ENCODE peak calls at places on chromosomes 12 and 14, in eight cellular contexts. One of them, this sample, is unnamed.

GRCh38 chr12:40911676-40912075 is 219.4 kb downstream of the CNTN1 start:
- DNase-seq in cardiac muscle cell: no peak
- DNase-seq in dorsolateral prefrontal cortex: no peak
- DNase-seq in lower leg skin: no peak
- DNase-seq in fibroblast of the aortic adventitia: no peak
- DNase-seq in transverse colon: no peak
- DNase-seq in HFF-Myc: no peak
- DNase-seq in left ventricle myocardium inferior: no peak
- DNase-seq in this sample: no peak

GRCh38 chr14:31949709-31950108 is 127.4 kb upstream of the ARHGAP5 start:
- DNase-seq in left ventricle myocardium inferior: no peak
- DNase-seq in transverse colon: no peak
- DNase-seq in dorsolateral prefrontal cortex: no peak
- DNase-seq in fibroblast of the aortic adventitia: no peak
- DNase-seq in cardiac muscle cell: no peak
- DNase-seq in lower leg skin: no peak
- DNase-seq in HFF-Myc: no peak
- DNase-seq in this sample: no peak

GRCh38 chr14:22622220-22622619 is 21.9 kb downstream of the OR6J1 start:
- DNase-seq in HFF-Myc: no peak
- DNase-seq in transverse colon: no peak
- DNase-seq in fibroblast of the aortic adventitia: peak
- DNase-seq in dorsolateral prefrontal cortex: no peak
- DNase-seq in cardiac muscle cell: no peak
- DNase-seq in left ventricle myocardium inferior: no peak
- DNase-seq in lower leg skin: no peak
- DNase-seq in this sample: no peak

GRCh38 chr12:79098530-79098929 is 234.0 kb downstream of the SYT1 start:
- DNase-seq in cardiac muscle cell: no peak
- DNase-seq in transverse colon: no peak
- DNase-seq in HFF-Myc: peak
- DNase-seq in fibroblast of the aortic adventitia: no peak
- DNase-seq in dorsolateral prefrontal cortex: no peak
- DNase-seq in lower leg skin: no peak
- DNase-seq in left ventricle myocardium inferior: no peak
- DNase-seq in this sample: no peak

GRCh38 chr14:92451245-92451644 is 62.3 kb upstream of the RIN3 start:
- DNase-seq in lower leg skin: peak
- DNase-seq in transverse colon: no peak
- DNase-seq in HFF-Myc: no peak
- DNase-seq in cardiac muscle cell: peak
- DNase-seq in fibroblast of the aortic adventitia: no peak
- DNase-seq in dorsolateral prefrontal cortex: no peak
- DNase-seq in left ventricle myocardium inferior: no peak
- DNase-seq in this sample: no peak

GRCh38 chr12:132591107-132591935 is 19.1 kb downstream of the LRCOL1 start:
- DNase-seq in dorsolateral prefrontal cortex: no peak
- DNase-seq in fibroblast of the aortic adventitia: no peak
- DNase-seq in lower leg skin: no peak
- DNase-seq in cardiac muscle cell: no peak
- DNase-seq in left ventricle myocardium inferior: no peak
- DNase-seq in HFF-Myc: no peak
- DNase-seq in transverse colon: no peak
- DNase-seq in this sample: no peak

GRCh38 chr14:38567728-38568127 is 311.8 kb upstream of the CLEC14A start:
- DNase-seq in HFF-Myc: no peak
- DNase-seq in cardiac muscle cell: no peak
- DNase-seq in left ventricle myocardium inferior: no peak
- DNase-seq in lower leg skin: no peak
- DNase-seq in fibroblast of the aortic adventitia: no peak
- DNase-seq in transverse colon: no peak
- DNase-seq in dorsolateral prefrontal cortex: no peak
- DNase-seq in this sample: no peak

GRCh38 chr12:24780969-24781368 is 167.9 kb downstream of the BCAT1 start:
- DNase-seq in fibroblast of the aortic adventitia: peak
- DNase-seq in lower leg skin: no peak
- DNase-seq in transverse colon: no peak
- DNase-seq in cardiac muscle cell: peak
- DNase-seq in left ventricle myocardium inferior: no peak
- DNase-seq in dorsolateral prefrontal cortex: no peak
- DNase-seq in HFF-Myc: peak
- DNase-seq in this sample: no peak

GRCh38 chr14:22606380-22606779 is 8.3 kb downstream of the ABHD4 start:
- DNase-seq in fibroblast of the aortic adventitia: no peak
- DNase-seq in cardiac muscle cell: no peak
- DNase-seq in HFF-Myc: no peak
- DNase-seq in left ventricle myocardium inferior: no peak
- DNase-seq in dorsolateral prefrontal cortex: no peak
- DNase-seq in lower leg skin: no peak
- DNase-seq in transverse colon: no peak
- DNase-seq in this sample: no peak

GRCh38 chr12:32053881-32054624 is 52.6 kb upstream of the BICD1 start:
- DNase-seq in dorsolateral prefrontal cortex: no peak
- DNase-seq in HFF-Myc: no peak
- DNase-seq in fibroblast of the aortic adventitia: no peak
- DNase-seq in cardiac muscle cell: no peak
- DNase-seq in transverse colon: no peak
- DNase-seq in left ventricle myocardium inferior: no peak
- DNase-seq in lower leg skin: peak
- DNase-seq in this sample: no peak

GRCh38 chr14:100703574-100704220 is 23.0 kb upstream of the DLK1 start:
- DNase-seq in cardiac muscle cell: no peak
- DNase-seq in HFF-Myc: no peak
- DNase-seq in transverse colon: no peak
- DNase-seq in fibroblast of the aortic adventitia: no peak
- DNase-seq in left ventricle myocardium inferior: no peak
- DNase-seq in lower leg skin: no peak
- DNase-seq in dorsolateral prefrontal cortex: no peak
- DNase-seq in this sample: no peak

GRCh38 chr12:122079532-122080081 is 1.1 kb downstream of the MLXIP start:
- DNase-seq in lower leg skin: no peak
- DNase-seq in transverse colon: no peak
- DNase-seq in dorsolateral prefrontal cortex: no peak
- DNase-seq in fibroblast of the aortic adventitia: peak
- DNase-seq in HFF-Myc: no peak
- DNase-seq in cardiac muscle cell: no peak
- DNase-seq in left ventricle myocardium inferior: no peak
- DNase-seq in this sample: no peak

GRCh38 chr12:46493352-46494209 is 121.0 kb upstream of the SLC38A2 start:
- DNase-seq in HFF-Myc: no peak
- DNase-seq in dorsolateral prefrontal cortex: no peak
- DNase-seq in fibroblast of the aortic adventitia: no peak
- DNase-seq in cardiac muscle cell: no peak
- DNase-seq in lower leg skin: no peak
- DNase-seq in left ventricle myocardium inferior: no peak
- DNase-seq in transverse colon: no peak
- DNase-seq in this sample: no peak
- H3K4me3 ChIP-seq in HFF-Myc: no peak
- H3K4me3 ChIP-seq in dorsolateral prefrontal cortex: no peak
- H3K4me3 ChIP-seq in fibroblast of the aortic adventitia: no peak
- H3K4me3 ChIP-seq in cardiac muscle cell: no peak
- H3K4me3 ChIP-seq in lower leg skin: no peak
- H3K4me3 ChIP-seq in left ventricle myocardium inferior: no peak
- H3K4me3 ChIP-seq in transverse colon: no peak
- H3K4me3 ChIP-seq in this sample: no peak

DNA sequence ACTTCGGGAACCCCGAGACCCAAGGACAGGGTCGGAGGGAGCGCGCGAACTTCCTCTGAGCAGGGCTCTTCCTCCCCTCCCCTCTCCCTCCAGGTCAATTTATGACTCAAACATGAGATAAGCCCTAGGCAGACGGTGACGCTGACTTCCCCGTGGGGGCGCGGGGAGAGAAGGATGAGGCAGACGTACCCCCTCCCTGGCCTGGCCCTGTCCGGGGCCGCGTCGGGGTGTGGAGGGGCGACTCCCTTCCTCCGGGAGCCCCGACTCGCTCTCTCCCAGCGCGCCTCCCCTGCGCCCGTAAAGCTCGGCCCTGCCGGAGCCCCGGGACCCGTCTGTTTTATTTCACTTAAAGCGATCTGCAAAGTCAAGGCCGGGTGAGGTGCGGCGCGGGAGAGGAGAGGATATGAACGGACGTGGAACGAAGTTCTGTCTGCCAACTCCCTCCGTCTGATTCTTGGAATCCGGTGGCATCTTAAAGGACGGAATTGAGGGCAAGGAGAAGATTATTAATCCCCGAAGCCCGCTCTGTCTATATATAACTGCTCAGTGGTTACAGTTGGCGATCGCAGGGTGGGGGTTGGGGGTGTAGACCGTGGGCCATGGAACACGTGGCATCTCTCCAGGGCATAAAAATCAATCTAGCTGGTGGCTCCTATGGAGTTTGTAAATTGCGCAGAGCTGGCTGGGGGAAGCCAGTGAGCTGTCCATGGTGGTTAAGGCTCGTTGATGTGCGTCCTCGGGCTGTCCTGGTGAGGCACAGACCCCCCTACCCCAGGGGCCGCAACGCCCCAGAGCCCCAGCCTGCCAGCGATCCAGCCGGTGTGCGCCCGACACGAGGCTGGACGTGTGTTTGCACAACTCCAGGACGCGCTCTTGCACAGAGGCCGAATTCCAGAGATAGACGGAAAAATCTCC is 2.9 kb upstream of the PTHLH start:
- DNase-seq in fibroblast of the aortic adventitia: peak
- DNase-seq in dorsolateral prefrontal cortex: no peak
- DNase-seq in HFF-Myc: no peak
- DNase-seq in left ventricle myocardium inferior: no peak
- DNase-seq in lower leg skin: no peak
- DNase-seq in transverse colon: no peak
- DNase-seq in cardiac muscle cell: peak
- DNase-seq in this sample: no peak
- TF ChIP-seq CTCF in fibroblast of the aortic adventitia: no peak
- TF ChIP-seq CTCF in dorsolateral prefrontal cortex: no peak
- TF ChIP-seq CTCF in HFF-Myc: no peak
- TF ChIP-seq CTCF in left ventricle myocardium inferior: no peak
- TF ChIP-seq CTCF in lower leg skin: no peak
- TF ChIP-seq CTCF in transverse colon: no peak
- TF ChIP-seq CTCF in cardiac muscle cell: no peak
- TF ChIP-seq CTCF in this sample: no peak

GRCh38 chr14:104604461-104605449 is at the start of gene TMEM179:
- DNase-seq in cardiac muscle cell: peak
- DNase-seq in HFF-Myc: no peak
- DNase-seq in fibroblast of the aortic adventitia: no peak
- DNase-seq in left ventricle myocardium inferior: no peak
- DNase-seq in lower leg skin: peak
- DNase-seq in transverse colon: no peak
- DNase-seq in dorsolateral prefrontal cortex: peak
- DNase-seq in this sample: no peak
- H3K4me3 ChIP-seq in cardiac muscle cell: peak
- H3K4me3 ChIP-seq in HFF-Myc: no peak
- H3K4me3 ChIP-seq in fibroblast of the aortic adventitia: peak
- H3K4me3 ChIP-seq in left ventricle myocardium inferior: peak
- H3K4me3 ChIP-seq in lower leg skin: no peak
- H3K4me3 ChIP-seq in transverse colon: no peak
- H3K4me3 ChIP-seq in dorsolateral prefrontal cortex: peak
- H3K4me3 ChIP-seq in this sample: no peak

DNA sequence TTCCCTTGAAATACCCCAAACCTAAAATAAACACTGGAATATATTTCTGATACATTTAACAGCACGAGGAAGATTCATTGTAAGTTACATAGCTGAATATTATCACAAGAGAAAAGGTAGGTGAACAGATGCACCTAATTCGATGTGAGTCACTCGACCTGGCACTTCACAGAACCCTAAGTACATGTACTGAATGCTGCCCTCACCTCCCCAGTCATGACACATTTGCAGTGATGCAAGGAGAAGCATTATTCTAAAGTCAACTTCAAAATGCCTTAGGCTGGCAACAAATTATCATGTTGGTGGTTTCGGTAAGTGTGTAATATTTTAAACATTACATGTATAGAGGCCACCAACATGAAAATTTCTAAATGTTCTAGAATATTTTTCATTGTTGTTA is 35.2 kb upstream of the TMTC2 start:
- DNase-seq in left ventricle myocardium inferior: no peak
- DNase-seq in fibroblast of the aortic adventitia: no peak
- DNase-seq in lower leg skin: no peak
- DNase-seq in HFF-Myc: no peak
- DNase-seq in transverse colon: no peak
- DNase-seq in cardiac muscle cell: no peak
- DNase-seq in dorsolateral prefrontal cortex: no peak
- DNase-seq in this sample: no peak
- TF ChIP-seq CTCF in left ventricle myocardium inferior: no peak
- TF ChIP-seq CTCF in fibroblast of the aortic adventitia: no peak
- TF ChIP-seq CTCF in lower leg skin: no peak
- TF ChIP-seq CTCF in HFF-Myc: no peak
- TF ChIP-seq CTCF in transverse colon: no peak
- TF ChIP-seq CTCF in cardiac muscle cell: no peak
- TF ChIP-seq CTCF in dorsolateral prefrontal cortex: no peak
- TF ChIP-seq CTCF in this sample: no peak

DNA sequence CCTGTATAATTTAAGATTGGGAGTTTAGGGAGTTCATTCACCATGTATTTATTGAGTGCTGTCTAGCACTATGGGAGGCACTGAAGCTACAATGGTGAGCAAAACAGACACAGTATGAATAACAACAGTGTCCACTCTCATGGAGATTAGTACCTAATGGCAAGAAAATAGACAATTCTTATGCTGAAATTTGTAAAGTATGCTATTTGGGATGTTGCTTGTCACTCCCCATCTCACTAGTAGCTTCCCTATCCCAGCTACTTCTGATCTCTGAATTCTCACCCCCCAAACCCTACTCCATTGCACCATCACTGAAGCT is 4.0 kb downstream of the GDF11 start:
- DNase-seq in HFF-Myc: no peak
- DNase-seq in dorsolateral prefrontal cortex: no peak
- DNase-seq in left ventricle myocardium inferior: no peak
- DNase-seq in transverse colon: no peak
- DNase-seq in fibroblast of the aortic adventitia: no peak
- DNase-seq in cardiac muscle cell: no peak
- DNase-seq in lower leg skin: no peak
- DNase-seq in this sample: no peak
- H3K4me3 ChIP-seq in HFF-Myc: no peak
- H3K4me3 ChIP-seq in dorsolateral prefrontal cortex: no peak
- H3K4me3 ChIP-seq in left ventricle myocardium inferior: no peak
- H3K4me3 ChIP-seq in transverse colon: no peak
- H3K4me3 ChIP-seq in fibroblast of the aortic adventitia: no peak
- H3K4me3 ChIP-seq in cardiac muscle cell: peak
- H3K4me3 ChIP-seq in lower leg skin: no peak
- H3K4me3 ChIP-seq in this sample: no peak

This sample was measured in epithelial cell of proximal tubule.